ENCODE peak calls at places on chromosomes 1 and 21, in seven cellular contexts. B is fibroblast of the conjunctiva; E is stimulated activated CD4-positive, alpha-beta T cell treated with anti-CD3 and anti-CD28 coated beads, Interleukin-4, amount 100 ng/mL, for 4 hours; S is CD4-positive, alpha-beta T cell; R is AG04450; K is NCI-H446 treated with DMSO at 0.1 percent for 48 hours; J is RPMI7951. D is an unnamed sample.
A peak's percentile ranks its signal among the peaks of the same experiment; 100 is the strongest.

GRCh38 chr1:67898033-67898726 is 64.9 kb upstream of the GNG12 start:
- DNase-seq in B (no peak), E (no peak), S (no peak), R (no peak), K (no peak), J (peak; percentile 47), D (no peak)

GRCh38 chr1:34792424-34792823 is 375 bp upstream of the GJA4 start:
- DNase-seq in B (no peak), E (no peak), S (no peak), R (no peak), K (no peak), J (no peak), D (no peak)

GRCh38 chr1:88935522-88936222 is 44.3 kb upstream of the GTF2B start:
- DNase-seq in B (peak; percentile 28), E (no peak), S (no peak), R (peak; percentile 8), K (peak; percentile 30), J (peak; percentile 52), D (no peak)

GRCh38 chr1:39275836-39276507 is 71.5 kb downstream of the MACF1 start:
- DNase-seq in B (no peak), E (no peak), S (no peak), R (no peak), K (no peak), J (no peak), D (no peak)

GRCh38 chr1:42335809-42336518 is 929 bp upstream of the FOXJ3 start:
- DNase-seq in B (no peak), E (no peak), S (no peak), R (no peak), K (no peak), J (peak; percentile 36), D (no peak)

GRCh38 chr1:187051618-187052232 is 223.0 kb downstream of the PLA2G4A start:
- DNase-seq in B (peak; percentile 37), E (no peak), S (no peak), R (peak; percentile 7), K (peak; percentile 74), J (peak; percentile 42), D (peak; percentile 26)

GRCh38 chr1:221765527-221765926 is 23.6 kb upstream of the DUSP10 start:
- DNase-seq in B (no peak), E (no peak), S (no peak), R (no peak), K (no peak), J (peak; percentile 37), D (no peak)

GRCh38 chr1:9449106-9449627 is 90.1 kb upstream of the SLC25A33 start:
- DNase-seq in B (no peak), E (no peak), S (no peak), R (no peak), K (no peak), J (peak; percentile 94), D (no peak)

GRCh38 chr21:40687625-40688024 is 159.3 kb downstream of the DSCAM start:
- DNase-seq in B (no peak), E (no peak), S (no peak), R (no peak), K (no peak), J (no peak), D (no peak)

D was measured in kidney epithelial cell.